ENCODE peak calls at places on chromosomes 7 and 10, in eight cellular contexts. K, C, Z, I, F, M, A and O are unnamed samples.

GRCh38 chr10:75987610-75988009 is 556.2 kb downstream of the LRMDA start:
- DNase-seq in K (peak), C (no peak), Z (peak), I (no peak), F (no peak), M (no peak), A (no peak), O (peak)

GRCh38 chr7:129741743-129742213 is 130.3 kb downstream of the NRF1 start:
- DNase-seq in K (no peak), C (no peak), Z (no peak), I (no peak), F (no peak), M (no peak), A (no peak), O (no peak)

GRCh38 chr10:124728071-124728829 is 15.9 kb downstream of the FAM53B start:
- DNase-seq in K (no peak), C (peak), Z (no peak), I (no peak), F (no peak), M (no peak), A (no peak), O (no peak)

GRCh38 chr10:30784521-30784895 is 155.0 kb upstream of the LYZL2 start:
- DNase-seq in K (peak), C (no peak), Z (no peak), I (no peak), F (no peak), M (no peak), A (no peak), O (no peak)

GRCh38 chr7:26013551-26014083 is 138.4 kb upstream of the NFE2L3 start:
- DNase-seq in K (no peak), C (no peak), Z (no peak), I (no peak), F (no peak), M (no peak), A (no peak), O (no peak)

GRCh38 chr7:91280180-91280579 is 15.9 kb downstream of the FZD1 start:
- DNase-seq in K (no peak), C (no peak), Z (no peak), I (no peak), F (no peak), M (no peak), A (no peak), O (no peak)

GRCh38 chr7:51139796-51140195 is 176.8 kb downstream of the COBL start:
- DNase-seq in K (no peak), C (no peak), Z (no peak), I (no peak), F (no peak), M (no peak), A (no peak), O (peak)

GRCh38 chr7:117083648-117084047 is 130.3 kb downstream of the ST7 start:
- DNase-seq in K (no peak), C (no peak), Z (no peak), I (no peak), F (no peak), M (no peak), A (no peak), O (no peak)

GRCh38 chr10:4183761-4184261 is 398.8 kb upstream of the KLF6 start:
- DNase-seq in K (peak), C (no peak), Z (peak), I (no peak), F (no peak), M (peak), A (no peak), O (no peak)

GRCh38 chr7:1536105-1536767 is 5.7 kb downstream of the MAFK start:
- DNase-seq in K (no peak), C (no peak), Z (no peak), I (no peak), F (no peak), M (no peak), A (no peak), O (no peak)

GRCh38 chr7:85010306-85010705 is 176.6 kb downstream of the SEMA3D start:
- DNase-seq in K (no peak), C (no peak), Z (no peak), I (no peak), F (no peak), M (no peak), A (no peak), O (no peak)

GRCh38 chr7:99894738-99895137 is 17.9 kb upstream of the OR2AE1 start:
- DNase-seq in K (no peak), C (no peak), Z (no peak), I (no peak), F (no peak), M (no peak), A (no peak), O (no peak)

GRCh38 chr7:91233201-91233600 is 31.0 kb upstream of the FZD1 start:
- DNase-seq in K (no peak), C (no peak), Z (no peak), I (no peak), F (no peak), M (no peak), A (no peak), O (no peak)

GRCh38 chr7:93310346-93310745 is 78.2 kb downstream of the VPS50 start:
- DNase-seq in K (no peak), C (no peak), Z (peak), I (no peak), F (no peak), M (no peak), A (no peak), O (no peak)

GRCh38 chr7:157840913-157841756 is 504.3 kb downstream of the DNAJB6 start:
- DNase-seq in K (no peak), C (no peak), Z (no peak), I (no peak), F (no peak), M (no peak), A (no peak), O (no peak)

GRCh38 chr7:32204361-32205018 is 134.3 kb upstream of the PDE1C start:
- DNase-seq in K (peak), C (no peak), Z (peak), I (peak), F (no peak), M (peak), A (no peak), O (peak)

GRCh38 chr7:43954524-43955228 is 28.4 kb downstream of the UBE2D4 start:
- DNase-seq in K (peak), C (peak), Z (peak), I (no peak), F (no peak), M (peak), A (no peak), O (peak)

GRCh38 chr7:7653568-7654187 is 13.1 kb downstream of the UMAD1 start:
- DNase-seq in K (no peak), C (no peak), Z (no peak), I (no peak), F (no peak), M (no peak), A (no peak), O (no peak)

GRCh38 chr10:120456626-120457430 is at the start of gene PLPP4:
- DNase-seq in K (peak), C (no peak), Z (peak), I (no peak), F (no peak), M (no peak), A (no peak), O (peak)

GRCh38 chr10:99993994-99994689 is 15.6 kb downstream of the DNMBP start:
- DNase-seq in K (peak), C (peak), Z (peak), I (no peak), F (peak), M (no peak), A (peak), O (peak)

GRCh38 chr7:36570508-36571219 is 153.6 kb downstream of the AOAH start:
- DNase-seq in K (no peak), C (peak), Z (no peak), I (no peak), F (no peak), M (no peak), A (no peak), O (peak)

GRCh38 chr10:11164806-11165590 is 147.3 kb downstream of the CELF2 start:
- DNase-seq in K (peak), C (peak), Z (peak), I (no peak), F (peak), M (peak), A (peak), O (peak)

GRCh38 chr10:80454526-80455460 is 683 bp downstream of the TSPAN14 start:
- DNase-seq in K (no peak), C (no peak), Z (no peak), I (no peak), F (peak), M (no peak), A (no peak), O (no peak)

GRCh38 chr7:112547916-112548315 is 67.1 kb downstream of the LSMEM1 start:
- DNase-seq in K (peak), C (no peak), Z (peak), I (no peak), F (no peak), M (no peak), A (no peak), O (peak)

GRCh38 chr10:71052708-71053107 is 159.7 kb upstream of the UNC5B start:
- DNase-seq in K (no peak), C (no peak), Z (no peak), I (no peak), F (no peak), M (no peak), A (no peak), O (no peak)

GRCh38 chr10:103481974-103482531 is 3.0 kb upstream of the CALHM3 start:
- DNase-seq in K (peak), C (peak), Z (peak), I (no peak), F (peak), M (peak), A (no peak), O (peak)

GRCh38 chr10:4902571-4903011 is 60.6 kb upstream of the AKR1C1 start:
- DNase-seq in K (no peak), C (no peak), Z (no peak), I (no peak), F (no peak), M (no peak), A (no peak), O (no peak)

GRCh38 chr10:75593690-75594556 is 162.5 kb downstream of the LRMDA start:
- DNase-seq in K (no peak), C (no peak), Z (no peak), I (no peak), F (no peak), M (no peak), A (no peak), O (no peak)

GRCh38 chr7:142445019-142445686 is 187.3 kb upstream of the PRSS58 start:
- DNase-seq in K (no peak), C (peak), Z (no peak), I (no peak), F (no peak), M (no peak), A (peak), O (no peak)

GRCh38 chr7:134845461-134845860 is 66.0 kb downstream of the CALD1 start:
- DNase-seq in K (no peak), C (no peak), Z (no peak), I (no peak), F (no peak), M (no peak), A (no peak), O (peak)

GRCh38 chr7:116570306-116570705 is 45.5 kb downstream of the CAV1 start:
- DNase-seq in K (no peak), C (no peak), Z (peak), I (no peak), F (no peak), M (no peak), A (no peak), O (peak)

GRCh38 chr10:104043854-104044253 is 41.8 kb downstream of the COL17A1 start:
- DNase-seq in K (no peak), C (no peak), Z (no peak), I (no peak), F (no peak), M (no peak), A (no peak), O (no peak)

GRCh38 chr10:124436191-124436638 is 13.6 kb downstream of the NKX1-2 start:
- DNase-seq in K (no peak), C (no peak), Z (no peak), I (no peak), F (no peak), M (no peak), A (no peak), O (peak)

GRCh38 chr7:155339474-155339873 is 41.8 kb downstream of the INSIG1 start:
- DNase-seq in K (no peak), C (no peak), Z (no peak), I (no peak), F (no peak), M (no peak), A (no peak), O (no peak)

GRCh38 chr7:146554568-146554967 is 438.0 kb downstream of the CNTNAP2 start:
- DNase-seq in K (no peak), C (no peak), Z (no peak), I (no peak), F (no peak), M (no peak), A (no peak), O (no peak)

GRCh38 chr7:27198138-27198841 is 1.6 kb downstream of the HOXA13 start:
- DNase-seq in K (no peak), C (no peak), Z (no peak), I (no peak), F (no peak), M (no peak), A (no peak), O (no peak)

GRCh38 chr7:155187061-155187785 is 110.5 kb upstream of the INSIG1 start:
- DNase-seq in K (no peak), C (no peak), Z (no peak), I (no peak), F (no peak), M (no peak), A (no peak), O (no peak)

GRCh38 chr10:24974978-24975377 is 22.6 kb upstream of the PRTFDC1 start:
- DNase-seq in K (peak), C (no peak), Z (peak), I (no peak), F (no peak), M (no peak), A (no peak), O (no peak)